ENCODE peak calls at places on chromosomes 12 and 14, in five cellular contexts. W, J, I, Z and V are unnamed samples.

GRCh38 chr14:28482644-28483043 is 283.9 kb upstream of the FOXG1 start:
- DNase-seq in I (no peak), Z (no peak), W (no peak), J (no peak), V (no peak)

GRCh38 chr12:69929125-69929524 is 104.1 kb downstream of the MYRFL start:
- DNase-seq in I (no peak), Z (no peak), W (no peak), J (no peak), V (no peak)

GRCh38 chr12:84355561-84355960 is 557.0 kb downstream of the SLC6A15 start:
- DNase-seq in Z (no peak), W (no peak), I (no peak), J (no peak), V (no peak)

GRCh38 chr12:108505121-108505520 is 10.0 kb upstream of the FICD start:
- DNase-seq in W (no peak), I (no peak), J (no peak), Z (no peak), V (no peak)

GRCh38 chr12:96219700-96220206 is 25.6 kb downstream of the ELK3 start:
- DNase-seq in I (no peak), J (peak), W (peak), Z (peak), V (peak)

GRCh38 chr12:77438639-77439038 is 373.3 kb upstream of the E2F7 start:
- DNase-seq in W (no peak), Z (no peak), J (no peak), I (no peak), V (no peak)

GRCh38 chr12:61757831-61758505 is 502.2 kb upstream of the USP15 start:
- DNase-seq in J (no peak), W (no peak), Z (no peak), I (no peak), V (peak)

GRCh38 chr12:3262466-3262865 is 185.3 kb downstream of the TSPAN9 start:
- DNase-seq in J (peak), Z (no peak), I (no peak), W (no peak), V (no peak)

GRCh38 chr12:92827836-92828431 is 101.2 kb downstream of the EEA1 start:
- DNase-seq in J (peak), W (no peak), I (no peak), Z (no peak), V (peak)

GRCh38 chr12:41185946-41186345 is 2.2 kb upstream of the PDZRN4 start:
- DNase-seq in J (no peak), I (no peak), W (no peak), Z (no peak), V (no peak)

GRCh38 chr12:78194448-78194847 is 363.8 kb downstream of the NAV3 start:
- DNase-seq in J (no peak), W (peak), I (no peak), Z (no peak), V (peak)

GRCh38 chr12:80432061-80432460 is 12.0 kb upstream of the PTPRQ start:
- DNase-seq in I (no peak), J (no peak), Z (no peak), W (no peak), V (no peak)

GRCh38 chr14:101083564-101084435 is 180.3 kb upstream of the RTL1 start:
- DNase-seq in J (peak), Z (no peak), W (no peak), I (no peak), V (no peak)

GRCh38 chr12:88516811-88517210 is 63.5 kb downstream of the KITLG start:
- DNase-seq in J (no peak), Z (no peak), I (no peak), W (no peak), V (no peak)

GRCh38 chr12:47767197-47767724 is 5.8 kb upstream of the SLC48A1 start:
- DNase-seq in J (peak), W (no peak), I (peak), Z (peak), V (peak)

GRCh38 chr12:47353508-47353907 is 273.7 kb upstream of the AMIGO2 start:
- DNase-seq in I (no peak), Z (no peak), J (no peak), W (no peak), V (no peak)

GRCh38 chr12:75553865-75554555 is 42.6 kb upstream of the KRR1 start:
- DNase-seq in Z (no peak), J (no peak), W (peak), I (no peak), V (peak)

GRCh38 chr12:101698782-101699347 is 1.4 kb downstream of the CHPT1 start:
- DNase-seq in Z (no peak), I (no peak), J (no peak), W (no peak), V (no peak)

GRCh38 chr14:51917186-51917585 is 56.8 kb downstream of the GNG2 start:
- DNase-seq in I (no peak), Z (no peak), W (no peak), J (no peak), V (peak)

GRCh38 chr12:47382305-47382704 is 302.5 kb upstream of the AMIGO2 start:
- DNase-seq in W (no peak), I (no peak), J (no peak), Z (no peak), V (no peak)

GRCh38 chr12:89351489-89352241 is 636 bp downstream of the DUSP6 start:
- DNase-seq in I (peak), Z (peak), J (peak), W (no peak), V (peak)

GRCh38 chr12:52952082-52952801 is 3.3 kb downstream of the KRT18 start:
- DNase-seq in I (peak), W (no peak), J (no peak), Z (peak), V (no peak)

GRCh38 chr12:49568442-49568776 is 467 bp upstream of the MCRS1 start:
- DNase-seq in I (no peak), W (no peak), Z (no peak), J (no peak), V (no peak)

GRCh38 chr14:68729556-68729955 is 63.3 kb downstream of the ZFP36L1 start:
- DNase-seq in Z (no peak), W (no peak), J (no peak), I (no peak), V (no peak)

GRCh38 chr12:2343672-2344071 is 290.9 kb downstream of the CACNA1C start:
- DNase-seq in Z (no peak), J (no peak), W (no peak), I (no peak), V (no peak)

GRCh38 chr12:48965447-48965846 is 6.1 kb downstream of the WNT10B start:
- DNase-seq in W (no peak), J (no peak), I (no peak), Z (no peak), V (peak)

GRCh38 chr14:70671652-70672327 is 30.1 kb downstream of the TTC9 start:
- DNase-seq in I (no peak), W (no peak), J (no peak), Z (no peak), V (no peak)

GRCh38 chr12:10397311-10397710 is 7.5 kb upstream of the KLRK1 start:
- DNase-seq in Z (no peak), W (no peak), J (no peak), I (no peak), V (no peak)

DNA sequence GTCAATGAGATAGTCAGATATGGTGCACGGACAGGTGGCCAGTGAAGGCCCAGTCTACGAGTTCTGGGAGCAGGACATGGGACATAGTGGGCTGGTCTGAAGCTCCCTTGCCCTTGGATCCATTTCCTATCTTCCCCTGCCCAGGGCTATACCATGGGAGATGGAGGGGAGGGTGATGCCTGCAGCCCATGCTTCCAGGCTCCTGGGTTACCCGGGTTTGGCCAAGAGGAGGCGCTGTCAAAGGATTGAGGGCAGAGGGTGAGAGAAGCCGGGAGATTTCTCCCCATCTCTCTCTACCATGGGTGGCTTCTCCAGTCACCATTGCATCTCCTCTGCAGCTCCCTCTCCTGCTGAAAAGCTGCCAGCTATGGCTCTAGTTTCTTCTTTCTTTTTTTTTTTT is 52.8 kb upstream of the LHX5 start:
- DNase-seq in J (no peak), W (no peak), Z (no peak), I (no peak), V (no peak)
- TF ChIP-seq CTCF in J (peak), W (no peak), Z (no peak), I (no peak), V (no peak)

GRCh38 chr12:85468356-85469157 is 188.5 kb downstream of the ALX1 start:
- DNase-seq in J (peak), W (peak), I (peak), Z (peak), V (peak)
- H3K4me3 ChIP-seq in J (peak), W (no peak), I (peak), Z (peak), V (peak)

GRCh38 chr14:53956427-53957201 is at the start of gene BMP4:
- DNase-seq in W (no peak), J (no peak), I (peak), Z (peak), V (no peak)
- TF ChIP-seq CTCF in W (no peak), J (no peak), I (no peak), Z (no peak), V (no peak)

GRCh38 chr14:50523271-50524041 is 8.9 kb downstream of the MAP4K5 start:
- DNase-seq in I (no peak), Z (no peak), J (no peak), W (no peak), V (no peak)

GRCh38 chr14:50520947-50521815 is 11.2 kb downstream of the MAP4K5 start:
- DNase-seq in I (peak), J (no peak), W (peak), Z (no peak), V (peak)

GRCh38 chr14:50524731-50525510 is 7.4 kb downstream of the MAP4K5 start:
- DNase-seq in W (no peak), Z (no peak), J (no peak), I (no peak), V (no peak)

GRCh38 chr14:50524071-50524470 is 8.3 kb downstream of the MAP4K5 start:
- DNase-seq in I (no peak), W (no peak), Z (no peak), J (no peak), V (no peak)

DNA sequence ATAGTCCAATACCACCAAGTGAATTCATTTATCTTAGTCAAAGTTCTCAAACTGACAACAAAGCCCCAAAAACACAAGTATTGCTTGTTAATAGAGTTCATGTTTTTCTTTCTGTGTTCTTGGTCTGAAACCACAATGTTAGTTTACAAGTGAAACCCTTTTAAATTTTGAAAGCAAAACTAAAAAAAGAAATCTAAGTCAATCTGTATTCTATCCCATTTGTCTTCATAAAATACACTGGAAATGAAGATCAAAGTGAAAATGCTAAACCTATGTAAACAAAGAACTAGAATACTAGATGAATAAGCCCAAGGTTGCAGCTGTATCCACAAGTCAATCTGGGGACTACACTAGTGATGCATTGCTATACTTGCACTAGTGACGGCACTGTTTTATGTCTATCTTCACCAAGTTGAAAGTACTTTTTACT is 10.4 kb downstream of the MAP4K5 start:
- DNase-seq in Z (no peak), W (no peak), J (no peak), I (no peak), V (no peak)
- H3K4me3 ChIP-seq in Z (no peak), W (no peak), J (no peak), I (no peak), V (no peak)

DNA sequence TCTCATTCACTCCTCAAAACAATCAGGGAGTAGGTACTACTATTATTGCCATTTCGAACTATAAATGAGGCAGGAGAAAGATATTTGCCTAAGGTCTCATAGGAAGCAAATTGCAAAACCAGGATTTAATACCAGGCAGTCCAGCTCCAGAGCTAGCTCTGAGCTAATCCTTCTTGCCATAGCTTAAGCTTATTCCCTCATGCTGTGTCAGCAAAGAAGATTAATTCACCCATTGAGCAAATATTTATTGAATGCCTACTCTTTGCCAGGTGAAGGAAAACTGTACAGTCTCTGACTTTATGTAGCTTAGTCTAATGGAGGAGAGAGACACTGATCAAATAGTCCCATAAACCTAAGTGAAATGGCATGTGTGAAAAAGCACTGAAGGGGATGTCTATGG is 19.5 kb downstream of the KCNA5 start:
- DNase-seq in J (no peak), W (no peak), I (no peak), Z (no peak), V (no peak)
- TF ChIP-seq CTCF in J (no peak), W (no peak), I (no peak), Z (no peak), V (no peak)